ENCODE peak calls at places on chromosomes 7 and 10, in seven cellular contexts. H is SK-N-SH; Y is EL; Z is NCI-H774; X is stimulated activated CD4-positive, alpha-beta T cell treated with anti-CD3 and anti-CD28 coated beads, Interleukin-1b, Interleukin-23, amount 100 ng/mL, for 48 hours; M is SW 1271; Q is hepatic stellate cell. E is an unnamed sample.

GRCh38 chr7:157430721-157431120 is 93.9 kb downstream of the DNAJB6 start:
- DNase-seq in X (no peak), Y (no peak), M (no peak), H (no peak), Q (no peak), Z (no peak), E (no peak)

GRCh38 chr7:100632951-100633717 is 8.2 kb downstream of the TFR2 start:
- DNase-seq in M (peak; percentile 32), Q (peak; percentile 73), X (peak; percentile 67), Z (no peak), Y (peak; percentile 30), H (peak; percentile 95), E (no peak)

GRCh38 chr7:138864667-138865066 is 66.7 kb upstream of the ATP6V0A4 start:
- DNase-seq in X (no peak), M (no peak), Y (peak; percentile 77), H (no peak), Z (no peak), Q (peak; percentile 22), E (no peak)

GRCh38 chr10:4246881-4247358 is 461.9 kb upstream of the KLF6 start:
- DNase-seq in X (no peak), Y (peak; percentile 91), Q (peak; percentile 46), H (no peak), M (peak; percentile 16), Z (no peak), E (no peak)

GRCh38 chr7:123208793-123209192 is 9.0 kb upstream of the SLC13A1 start:
- DNase-seq in Y (no peak), Z (no peak), Q (no peak), M (no peak), H (peak; percentile 7), X (no peak), E (no peak)

GRCh38 chr10:24908793-24909423 is 43.5 kb downstream of the PRTFDC1 start:
- DNase-seq in H (no peak), Y (peak; percentile 76), X (peak; percentile 16), M (peak; percentile 75), Q (no peak), Z (no peak), E (no peak)

GRCh38 chr7:107043916-107044346 is 574 bp upstream of the PRKAR2B start:
- DNase-seq in Z (no peak), H (no peak), X (no peak), Y (no peak), Q (no peak), M (no peak), E (no peak)

GRCh38 chr10:110681023-110681681 is 37.0 kb downstream of the RBM20 start:
- DNase-seq in X (peak; percentile 25), Y (peak; percentile 41), Q (peak; percentile 72), H (peak; percentile 76), M (no peak), Z (no peak), E (peak; percentile 2)

GRCh38 chr10:25852364-25852941 is 81.6 kb upstream of the MYO3A start:
- DNase-seq in Q (no peak), Y (no peak), Z (no peak), X (no peak), M (no peak), H (no peak), E (no peak)

GRCh38 chr7:87100326-87100725 is 40.9 kb upstream of the ELAPOR2 start:
- DNase-seq in Y (no peak), Q (no peak), X (no peak), H (no peak), Z (no peak), M (no peak), E (no peak)

GRCh38 chr10:74282151-74282852 is 131.3 kb downstream of the ADK start:
- DNase-seq in M (no peak), Q (no peak), H (peak; percentile 14), Y (peak; percentile 44), Z (no peak), X (no peak), E (no peak)